ENCODE peak calls at places on chromosome 21, in seven cellular contexts. X is lower lobe of right lung, N is testis, A is tibial artery, M is neural progenitor cell, R is iPS DF 6.9, L is heart left ventricle. T is an unnamed sample.

GRCh38 chr21:31855180-31855579 is 17.6 kb upstream of the HUNK start:
- DNase-seq in X (no peak), N (no peak), A (no peak), M (no peak), R (no peak), L (no peak), T (no peak)

GRCh38 chr21:41137401-41137800 is 30.6 kb upstream of the BACE2 start:
- DNase-seq in X (no peak), N (no peak), A (no peak), M (no peak), R (no peak), L (no peak), T (no peak)

GRCh38 chr21:31221051-31221450 is 123.0 kb downstream of the TIAM1 start:
- DNase-seq in X (no peak), N (peak; percentile 44), A (no peak), M (no peak), R (no peak), L (no peak), T (no peak)

GRCh38 chr21:25701529-25701928 is 33.2 kb downstream of the ATP5PF start:
- DNase-seq in X (no peak), N (no peak), A (no peak), M (no peak), R (no peak), L (no peak), T (no peak)

GRCh38 chr21:32770514-32771133 is 931 bp downstream of the PAXBP1 start:
- DNase-seq in X (no peak), N (peak; percentile 48), A (peak; percentile 24), M (no peak), R (no peak), L (no peak), T (no peak)

GRCh38 chr21:32918467-32919140 is 107.1 kb upstream of the OLIG2 start:
- DNase-seq in X (no peak), N (no peak), A (no peak), M (peak; percentile 76), R (no peak), L (no peak), T (no peak)

GRCh38 chr21:41403331-41403730 is 22.7 kb upstream of the MX1 start:
- DNase-seq in X (no peak), N (no peak), A (no peak), M (no peak), R (no peak), L (no peak), T (no peak)

GRCh38 chr21:33372582-33372981 is 30.6 kb upstream of the IFNGR2 start:
- DNase-seq in X (no peak), N (no peak), A (no peak), M (no peak), R (no peak), L (no peak), T (no peak)

GRCh38 chr21:26055841-26056264 is 114.7 kb downstream of the APP start:
- DNase-seq in X (no peak), N (no peak), A (no peak), M (no peak), R (no peak), L (no peak), T (no peak)

GRCh38 chr21:31181089-31181757 is 142.9 kb upstream of the KRTAP19-8 start:
- DNase-seq in X (no peak), N (no peak), A (no peak), M (no peak), R (no peak), L (no peak), T (no peak)

GRCh38 chr21:16644690-16645089 is 868.2 kb upstream of the CXADR start:
- DNase-seq in X (no peak), N (no peak), A (no peak), M (no peak), R (no peak), L (no peak), T (no peak)

GRCh38 chr21:25639167-25639921 is at the start of gene JAM2:
- DNase-seq in X (peak; percentile 48), N (peak; percentile 73), A (peak; percentile 34), M (peak; percentile 75), R (no peak), L (peak; percentile 60), T (peak; percentile 36)

GRCh38 chr21:16302851-16303282 is 573.1 kb downstream of the USP25 start:
- DNase-seq in X (no peak), N (peak; percentile 61), A (peak; percentile 67), M (no peak), R (no peak), L (peak; percentile 63), T (no peak)

GRCh38 chr21:25891596-25891995 is 156.8 kb downstream of the GABPA start:
- DNase-seq in X (no peak), N (no peak), A (no peak), M (no peak), R (no peak), L (no peak), T (no peak)

GRCh38 chr21:42097274-42097673 is 26.2 kb downstream of the UMODL1 start:
- DNase-seq in X (no peak), N (no peak), A (no peak), M (no peak), R (no peak), L (no peak), T (no peak)

GRCh38 chr21:32807717-32808380 is 36.3 kb upstream of the PAXBP1 start:
- DNase-seq in X (no peak), N (no peak), A (no peak), M (peak; percentile 37), R (no peak), L (no peak), T (no peak)

GRCh38 chr21:27466175-27466574 is 499.3 kb upstream of the ADAMTS5 start:
- DNase-seq in X (no peak), N (no peak), A (no peak), M (no peak), R (no peak), L (no peak), T (no peak)

GRCh38 chr21:16476056-16476850 is 746.5 kb downstream of the USP25 start:
- DNase-seq in X (no peak), N (no peak), A (no peak), M (no peak), R (no peak), L (no peak), T (no peak)

GRCh38 chr21:44046734-44047133 is 34.6 kb downstream of the TRAPPC10 start:
- DNase-seq in X (no peak), N (no peak), A (no peak), M (no peak), R (no peak), L (no peak), T (no peak)

GRCh38 chr21:31182231-31183129 is 144.2 kb upstream of the KRTAP19-8 start:
- DNase-seq in X (no peak), N (no peak), A (no peak), M (no peak), R (no peak), L (no peak), T (peak; percentile 71)

GRCh38 chr21:44666401-44667320 is at the start of gene KRTAP12-2:
- DNase-seq in X (no peak), N (no peak), A (no peak), M (no peak), R (no peak), L (peak; percentile 74), T (no peak)

GRCh38 chr21:33158654-33159053 is 71.1 kb upstream of the IFNAR2 start:
- DNase-seq in X (no peak), N (no peak), A (no peak), M (no peak), R (no peak), L (no peak), T (no peak)

DNA sequence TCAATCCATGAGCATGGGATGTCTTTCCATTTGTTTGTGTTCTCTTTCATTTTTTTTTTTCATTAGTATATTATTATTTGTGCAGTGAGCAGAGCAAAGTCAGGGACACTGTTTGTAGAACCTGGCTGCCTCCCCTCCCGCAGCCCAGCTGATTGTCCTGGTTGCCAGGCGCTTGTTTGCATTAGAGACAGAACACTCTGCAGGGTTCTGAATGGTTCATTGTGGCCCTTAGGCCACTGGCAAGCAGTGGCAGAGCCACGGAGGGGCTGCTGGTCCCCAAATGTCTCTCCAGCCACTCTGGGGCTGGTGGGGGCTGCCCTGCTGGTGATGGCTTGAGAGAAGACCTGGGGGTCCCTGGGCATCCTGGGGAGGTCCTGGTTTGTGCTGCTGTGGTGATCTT is 29.0 kb downstream of the ETS2 start:
- DNase-seq in X (no peak), N (no peak), A (no peak), M (no peak), R (no peak), L (no peak), T (no peak)
- H3K27ac ChIP-seq in X (no peak overlapping the region), N (no peak overlapping the region), A (no peak overlapping the region), M (no peak overlapping the region), R (no peak overlapping the region), L (no peak overlapping the region), T (no peak overlapping the region)

GRCh38 chr21:36450511-36450910 is 29.4 kb downstream of the CLDN14 start:
- DNase-seq in X (no peak), N (no peak), A (no peak), M (no peak), R (no peak), L (no peak), T (no peak)

GRCh38 chr21:36454079-36454478 is 25.8 kb downstream of the CLDN14 start:
- DNase-seq in X (no peak), N (no peak), A (no peak), M (peak; percentile 53), R (no peak), L (no peak), T (no peak)

GRCh38 chr21:36456714-36457399 is 23.1 kb downstream of the CLDN14 start:
- DNase-seq in X (no peak), N (no peak), A (no peak), M (no peak), R (no peak), L (no peak), T (no peak)

GRCh38 chr21:36454706-36455105 is 25.2 kb downstream of the CLDN14 start:
- DNase-seq in X (no peak), N (no peak), A (no peak), M (no peak), R (no peak), L (no peak), T (no peak)

GRCh38 chr21:36452281-36452680 is 27.6 kb downstream of the CLDN14 start:
- DNase-seq in X (no peak), N (no peak), A (no peak), M (no peak), R (no peak), L (no peak), T (no peak)
- H3K4me3 ChIP-seq in X (no peak overlapping the region), N (no peak overlapping the region), A (no peak overlapping the region), M (no peak overlapping the region), R (no peak overlapping the region), L (no peak overlapping the region), T (no peak overlapping the region)

GRCh38 chr21:34579411-34579810 is 35.5 kb downstream of the RCAN1 start:
- DNase-seq in X (no peak), N (no peak), A (no peak), M (no peak), R (no peak), L (no peak), T (no peak)

GRCh38 chr21:34580181-34580700 is 34.7 kb downstream of the RCAN1 start:
- DNase-seq in X (no peak), N (peak; percentile 24), A (no peak), M (no peak), R (no peak), L (peak; percentile 84), T (no peak)

GRCh38 chr21:34583926-34584563 is 30.9 kb downstream of the RCAN1 start:
- DNase-seq in X (no peak), N (peak; percentile 40), A (no peak), M (no peak), R (no peak), L (peak; percentile 37), T (no peak)

GRCh38 chr21:34582506-34583150 is 32.3 kb downstream of the RCAN1 start:
- DNase-seq in X (no peak), N (peak; percentile 31), A (no peak), M (peak; percentile 55), R (peak; percentile 18), L (peak; percentile 59), T (no peak)
- H3K27ac ChIP-seq in X (no peak overlapping the region), N (no peak overlapping the region), A (no peak overlapping the region), M (no peak overlapping the region), R (no peak overlapping the region), L (peak overlapping the region; percentile 56), T (no peak overlapping the region)

GRCh38 chr21:46357335-46357604 is 33.3 kb downstream of the PCNT start:
- DNase-seq in X (no peak), N (no peak), A (no peak), M (no peak), R (no peak), L (no peak), T (no peak)
- H3K4me3 ChIP-seq in X (no peak overlapping the region), N (no peak overlapping the region), A (no peak overlapping the region), M (no peak overlapping the region), R (no peak overlapping the region), L (no peak overlapping the region), T (no peak overlapping the region)

T was measured in CD4-positive, alpha-beta memory T cell.